ENCODE peak calls at places on chromosome 22, in five cellular contexts. Z, A, J, Q and F are unnamed samples. For H3K27me3, the result is how much of the 10 kb centered on the place peaks cover.

GRCh38 chr22:24578355-24579241 is 14.3 kb downstream of the LRRC75B start:
- DNase-seq in Z (no peak), A (no peak), J (no peak), Q (no peak), F (no peak)

GRCh38 chr22:20569059-20570058 is 61.9 kb downstream of the MED15 start:
- DNase-seq in Z (peak), A (peak), J (peak), Q (peak), F (peak)

GRCh38 chr22:26174280-26174679 is 5.0 kb downstream of the SEZ6L start:
- DNase-seq in Z (no peak), A (no peak), J (no peak), Q (no peak), F (no peak)

GRCh38 chr22:44667829-44668189 is 34.2 kb upstream of the PRR5 start:
- DNase-seq in Z (peak), A (no peak), J (no peak), Q (no peak), F (peak)

GRCh38 chr22:27086728-27087450 is 429.5 kb downstream of the MIAT start:
- DNase-seq in Z (no peak), A (no peak), J (no peak), Q (no peak), F (no peak)

GRCh38 chr22:46758098-46758497 is 4.4 kb upstream of the TBC1D22A start:
- DNase-seq in Z (no peak), A (no peak), J (no peak), Q (no peak), F (no peak)

GRCh38 chr22:45546333-45547015 is 43.8 kb downstream of the FBLN1 start:
- DNase-seq in Z (no peak), A (no peak), J (no peak), Q (no peak), F (no peak)

GRCh38 chr22:20771918-20772625 is 1.8 kb upstream of the SERPIND1 start:
- DNase-seq in Z (no peak), A (no peak), J (no peak), Q (no peak), F (no peak)

GRCh38 chr22:28792491-28793383 is 7.6 kb downstream of the XBP1 start:
- DNase-seq in Z (no peak), A (no peak), J (no peak), Q (no peak), F (no peak)
- TF ChIP-seq POLR2A in Z (no peak), A (no peak), J (no peak), Q (no peak), F (no peak)

GRCh38 chr22:29979645-29980303 is 96.8 kb downstream of the MTMR3 start:
- DNase-seq in Z (no peak), A (no peak), J (no peak), Q (no peak), F (no peak)
- H3K27ac ChIP-seq in Z (no peak), A (peak), J (no peak), Q (no peak), F (peak)

GRCh38 chr22:49269928-49270327 is 557.7 kb downstream of the BRD1 start:
- DNase-seq in Z (no peak), A (peak), J (no peak), Q (no peak), F (no peak)

GRCh38 chr22:49271369-49271727 is 556.3 kb downstream of the BRD1 start:
- DNase-seq in Z (no peak), A (peak), J (no peak), Q (no peak), F (no peak)

GRCh38 chr22:49271831-49272230 is 555.8 kb downstream of the BRD1 start:
- DNase-seq in Z (no peak), A (peak), J (no peak), Q (no peak), F (no peak)

GRCh38 chr22:49269371-49269770 is 558.3 kb downstream of the BRD1 start:
- DNase-seq in Z (no peak), A (no peak), J (no peak), Q (no peak), F (no peak)

DNA sequence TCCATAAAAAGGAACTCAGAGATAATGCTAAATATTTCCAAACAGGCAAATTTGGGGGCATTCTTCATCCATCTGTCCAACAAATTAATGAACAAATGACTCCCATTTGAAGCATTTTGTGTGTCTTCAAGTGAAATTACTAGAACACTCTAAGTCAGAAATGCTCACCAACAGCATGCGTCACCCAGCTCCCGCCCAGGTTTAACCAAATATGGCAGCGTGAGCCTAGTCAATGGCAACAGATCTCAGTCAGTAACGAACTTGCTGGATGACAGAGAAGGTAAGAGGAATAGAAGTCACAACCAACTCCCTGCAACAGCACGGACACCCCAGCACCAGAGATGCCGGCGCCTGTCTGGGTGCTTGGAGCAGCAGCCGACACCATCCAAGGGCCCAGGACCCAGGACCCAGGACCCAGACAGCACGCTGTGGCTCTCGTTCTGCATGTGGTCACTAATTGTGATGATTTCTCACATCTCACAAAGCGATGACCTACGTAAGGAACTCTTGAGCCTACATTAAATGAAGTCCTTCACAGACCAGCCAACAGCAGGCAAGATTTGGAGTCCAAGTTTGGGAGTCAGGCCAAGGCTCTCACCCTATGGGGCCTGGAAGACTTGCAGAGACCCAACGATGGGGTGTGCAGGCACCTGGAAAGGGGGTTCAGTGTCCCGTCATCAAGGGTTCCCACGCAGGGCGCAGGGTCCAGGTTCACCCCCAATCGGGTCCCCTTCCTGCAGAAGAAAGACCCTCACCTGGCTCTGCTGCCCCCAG is 556.9 kb downstream of the BRD1 start:
- DNase-seq in Z (no peak), A (peak), J (no peak), Q (no peak), F (no peak)
- H3K27me3 ChIP-seq in Z (under half), A (under half), J (under half), Q (under half), F (under half)

GRCh38 chr22:49824936-49825335 is 2.7 kb downstream of the BRD1 start:
- DNase-seq in Z (no peak), A (no peak), J (no peak), Q (no peak), F (peak)

GRCh38 chr22:49826603-49827306 is 918 bp downstream of the BRD1 start:
- DNase-seq in Z (peak), A (peak), J (peak), Q (no peak), F (peak)

GRCh38 chr22:49827307-49827852 is 293 bp downstream of the BRD1 start:
- DNase-seq in Z (no peak), A (no peak), J (no peak), Q (no peak), F (no peak)

GRCh38 chr22:49825436-49825835 is 2.2 kb downstream of the BRD1 start:
- DNase-seq in Z (no peak), A (no peak), J (no peak), Q (no peak), F (no peak)

GRCh38 chr22:49825944-49826602 is 1.6 kb downstream of the BRD1 start:
- DNase-seq in Z (no peak), A (peak), J (no peak), Q (no peak), F (peak)
- TF ChIP-seq POLR2A in Z (no peak), A (no peak), J (no peak), Q (no peak), F (peak)

GRCh38 chr22:29334696-29335344 is 19.3 kb upstream of the RASL10A start:
- DNase-seq in Z (no peak), A (no peak), J (no peak), Q (no peak), F (no peak)
- H3K27ac ChIP-seq in Z (no peak), A (no peak), J (no peak), Q (no peak), F (no peak)

GRCh38 chr22:48855593-48856307 is 971.9 kb downstream of the BRD1 start:
- DNase-seq in Z (no peak), A (no peak), J (no peak), Q (no peak), F (no peak)
- H3K27me3 ChIP-seq in Z (under half), A (under half), J (under half), Q (under half), F (under half)

GRCh38 chr22:22024440-22024839 is 41.9 kb upstream of the TOP3B start:
- DNase-seq in Z (no peak), A (no peak), J (no peak), Q (no peak), F (no peak)

GRCh38 chr22:22022255-22022840 is 39.8 kb upstream of the TOP3B start:
- DNase-seq in Z (no peak), A (no peak), J (no peak), Q (no peak), F (no peak)

GRCh38 chr22:22023581-22024137 is 41.1 kb upstream of the TOP3B start:
- DNase-seq in Z (no peak), A (no peak), J (no peak), Q (no peak), F (no peak)

GRCh38 chr22:22021160-22021750 is 38.7 kb upstream of the TOP3B start:
- DNase-seq in Z (no peak), A (no peak), J (no peak), Q (no peak), F (no peak)

DNA sequence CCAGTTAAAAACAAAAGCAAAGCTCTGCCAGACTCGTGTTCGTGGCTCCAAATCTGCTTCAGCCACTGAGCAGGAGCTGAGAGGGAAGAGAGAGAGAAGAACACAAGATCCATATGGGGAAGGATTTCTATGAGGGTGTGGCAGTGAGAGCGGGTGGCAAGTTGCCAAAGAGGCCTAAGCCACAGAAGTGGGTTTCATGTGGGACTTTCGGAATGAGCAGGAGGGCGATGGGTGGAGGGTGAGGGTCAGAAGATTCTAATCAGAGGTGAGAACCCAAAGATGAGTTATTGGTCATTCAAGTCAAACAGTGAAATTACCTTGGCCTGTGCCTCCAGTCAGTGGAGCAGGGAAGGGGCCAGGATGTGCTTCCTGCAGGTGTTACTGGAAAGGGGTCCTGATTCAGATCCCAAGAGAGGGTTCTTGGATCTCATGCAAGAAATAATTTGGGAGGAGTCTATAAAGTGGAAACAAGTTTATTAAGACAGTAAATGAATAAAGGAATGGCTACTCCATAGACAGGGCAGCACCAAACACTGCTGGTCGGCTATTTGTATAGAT is 40.5 kb upstream of the TOP3B start:
- DNase-seq in Z (no peak), A (no peak), J (no peak), Q (no peak), F (no peak)
- TF ChIP-seq POLR2A in Z (no peak), A (no peak), J (no peak), Q (no peak), F (no peak)

GRCh38 chr22:38750104-38750503 is 5.7 kb downstream of the SUN2 start:
- DNase-seq in Z (no peak), A (no peak), J (no peak), Q (no peak), F (no peak)
- H3K27ac ChIP-seq in Z (no peak), A (peak), J (no peak), Q (no peak), F (no peak)

GRCh38 chr22:30354644-30355043 is 2.0 kb downstream of the SF3A1 start:
- DNase-seq in Z (no peak), A (no peak), J (no peak), Q (no peak), F (no peak)
- H3K27me3 ChIP-seq in Z (under half), A (under half), J (under half), Q (under half), F (under half)

GRCh38 chr22:31399211-31400022 is at the start of gene DRG1:
- DNase-seq in Z (peak), A (peak), J (peak), Q (peak), F (peak)
- TF ChIP-seq POLR2A in Z (peak), A (peak), J (peak), Q (peak), F (peak)